ENCODE peak calls at places on chromosomes 13 and 19, in five cellular contexts. G, C, P, A and D are unnamed samples.

GRCh38 chr13:48072304-48072703 is 22.6 kb downstream of the MED4 start:
- DNase-seq in P (peak; percentile 76), G (no peak), C (no peak), A (no peak), D (no peak)

GRCh38 chr13:51590966-51591627 is 6.8 kb downstream of the WDFY2 start:
- DNase-seq in G (peak; percentile 47), P (peak; percentile 68), A (no peak), C (no peak), D (no peak)

GRCh38 chr13:59914556-59914955 is 249.2 kb downstream of the DIAPH3 start:
- DNase-seq in C (no peak), G (peak; percentile 13), P (no peak), A (no peak), D (no peak)

GRCh38 chr19:22532388-22533310 is 101.5 kb upstream of the ZNF492 start:
- DNase-seq in A (no peak), G (no peak), P (no peak), C (peak; percentile 65), D (peak; percentile 95)

GRCh38 chr19:44807652-44808462 is 1.0 kb upstream of the BCAM start:
- DNase-seq in P (peak; percentile 45), C (peak; percentile 40), G (no peak), A (no peak), D (no peak)

GRCh38 chr19:38596057-38596981 is 21.4 kb downstream of the MAP4K1 start:
- DNase-seq in C (peak; percentile 52), G (no peak), A (no peak), P (no peak), D (no peak)

GRCh38 chr13:49314344-49314882 is 66.7 kb downstream of the CDADC1 start:
- DNase-seq in C (no peak), G (no peak), A (no peak), P (no peak), D (no peak)

GRCh38 chr19:56101746-56102535 is 19.2 kb downstream of the ZNF787 start:
- DNase-seq in C (no peak), P (no peak), G (no peak), A (no peak), D (no peak)

GRCh38 chr19:38745316-38745715 is 1.0 kb upstream of the CAPN12 start:
- DNase-seq in C (no peak), G (no peak), P (peak; percentile 0), A (no peak), D (no peak)

GRCh38 chr19:19758164-19758563 is 25.3 kb upstream of the ZNF14 start:
- DNase-seq in G (no peak), C (no peak), A (no peak), P (no peak), D (no peak)

GRCh38 chr13:109510036-109510435 is 276.3 kb downstream of the IRS2 start:
- DNase-seq in P (no peak), C (no peak), A (no peak), G (no peak), D (no peak)

GRCh38 chr13:97921146-97921776 is 32.2 kb upstream of the IPO5 start:
- DNase-seq in C (no peak), A (no peak), G (no peak), P (no peak), D (no peak)

GRCh38 chr13:101231751-101232428 is 184.4 kb downstream of the NALCN start:
- DNase-seq in G (no peak), C (no peak), P (peak; percentile 40), A (no peak), D (no peak)

GRCh38 chr13:48500652-48501197 is 32.2 kb downstream of the RCBTB2 start:
- DNase-seq in C (no peak), A (no peak), P (peak; percentile 83), G (peak; percentile 81), D (no peak)

GRCh38 chr13:77330009-77330471 is 3.1 kb upstream of the MYCBP2 start:
- DNase-seq in A (no peak), G (no peak), P (no peak), C (no peak), D (no peak)

GRCh38 chr13:64639206-64639605 is 2590.9 kb downstream of the PCDH9 start:
- DNase-seq in P (no peak), G (no peak), C (no peak), A (no peak), D (no peak)

GRCh38 chr19:50258918-50259372 is 55.5 kb downstream of the MYH14 start:
- DNase-seq in C (peak; percentile 24), P (no peak), G (no peak), A (no peak), D (no peak)

GRCh38 chr13:111482806-111483620 is 162.6 kb downstream of the TEX29 start:
- DNase-seq in C (no peak), A (no peak), G (no peak), P (no peak), D (no peak)

GRCh38 chr19:53101518-53101917 is 1.7 kb downstream of the ZNF160 start:
- DNase-seq in C (no peak), A (no peak), P (peak; percentile 9), G (no peak), D (no peak)

GRCh38 chr13:45325806-45326205 is 15.2 kb downstream of the TPT1 start:
- DNase-seq in C (no peak), G (peak; percentile 79), P (peak; percentile 87), A (no peak), D (peak; percentile 39)

GRCh38 chr19:38877781-38878574 is at the start of gene RINL:
- DNase-seq in P (no peak), A (peak; percentile 41), C (peak; percentile 71), G (no peak), D (no peak)

GRCh38 chr13:83538636-83539035 is 343.6 kb downstream of the SLITRK1 start:
- DNase-seq in A (no peak), P (no peak), G (no peak), C (no peak), D (no peak)

GRCh38 chr13:90365130-90365529 is 982.4 kb upstream of the MIR17HG start:
- DNase-seq in A (no peak), C (no peak), P (peak; percentile 8), G (no peak), D (no peak)

GRCh38 chr13:51934461-51935087 is 72.8 kb downstream of the CCDC70 start:
- DNase-seq in A (no peak), G (no peak), C (no peak), P (no peak), D (no peak)

GRCh38 chr13:37381502-37381901 is 217.1 kb downstream of the POSTN start:
- DNase-seq in P (no peak), C (no peak), G (no peak), A (no peak), D (no peak)

GRCh38 chr19:3335431-3336350 is 30.7 kb upstream of the NFIC start:
- DNase-seq in A (no peak), G (no peak), P (no peak), C (peak; percentile 74), D (peak; percentile 56)

DNA sequence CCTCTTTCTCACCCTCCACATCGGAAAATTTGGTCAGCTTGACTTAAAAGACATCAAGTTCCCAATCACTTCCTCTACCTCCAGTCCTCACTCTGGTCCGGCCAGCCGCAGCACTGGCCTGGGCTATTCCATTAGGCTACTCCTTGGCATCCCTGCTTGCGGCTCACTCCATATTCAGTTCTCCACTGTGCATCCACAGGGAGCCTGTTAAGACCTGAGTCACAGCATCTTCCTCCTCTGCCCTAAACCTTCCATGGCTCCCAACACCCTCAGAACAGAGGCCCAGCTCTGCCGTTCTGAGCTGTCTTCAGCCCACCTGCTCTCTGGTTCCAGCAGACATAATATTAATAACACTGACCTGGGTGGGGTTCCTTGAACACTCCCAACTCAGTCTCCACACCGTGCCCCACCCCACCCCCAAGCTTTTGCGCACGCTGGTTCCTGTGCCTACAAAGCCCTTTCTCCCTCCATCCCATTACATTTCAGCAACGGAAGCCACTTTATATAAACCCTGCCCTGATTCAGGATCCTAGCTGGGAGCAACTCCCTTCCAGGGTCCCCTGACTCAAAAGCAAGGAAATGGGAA is 991 bp downstream of the ZNF792 start:
- DNase-seq in C (no peak), A (no peak), P (peak; percentile 6), G (no peak), D (no peak)
- H3K9me3 ChIP-seq in C (peaks cover 28% of the 10 kb centered on the region), A (peaks cover 30% of the 10 kb centered on the region), P (peaks cover 33% of the 10 kb centered on the region), G (peaks cover 45% of the 10 kb centered on the region), D (peaks cover 29% of the 10 kb centered on the region)

GRCh38 chr19:12913011-12913561 is 6.0 kb downstream of the SYCE2 start:
- DNase-seq in C (peak; percentile 66), G (peak; percentile 21), P (no peak), A (no peak), D (peak; percentile 77)
- H3K27ac ChIP-seq in C (peak overlapping the region; percentile 86), G (no peak overlapping the region), P (no peak overlapping the region), A (peak overlapping the region; percentile 54), D (peak overlapping the region; percentile 54)

DNA sequence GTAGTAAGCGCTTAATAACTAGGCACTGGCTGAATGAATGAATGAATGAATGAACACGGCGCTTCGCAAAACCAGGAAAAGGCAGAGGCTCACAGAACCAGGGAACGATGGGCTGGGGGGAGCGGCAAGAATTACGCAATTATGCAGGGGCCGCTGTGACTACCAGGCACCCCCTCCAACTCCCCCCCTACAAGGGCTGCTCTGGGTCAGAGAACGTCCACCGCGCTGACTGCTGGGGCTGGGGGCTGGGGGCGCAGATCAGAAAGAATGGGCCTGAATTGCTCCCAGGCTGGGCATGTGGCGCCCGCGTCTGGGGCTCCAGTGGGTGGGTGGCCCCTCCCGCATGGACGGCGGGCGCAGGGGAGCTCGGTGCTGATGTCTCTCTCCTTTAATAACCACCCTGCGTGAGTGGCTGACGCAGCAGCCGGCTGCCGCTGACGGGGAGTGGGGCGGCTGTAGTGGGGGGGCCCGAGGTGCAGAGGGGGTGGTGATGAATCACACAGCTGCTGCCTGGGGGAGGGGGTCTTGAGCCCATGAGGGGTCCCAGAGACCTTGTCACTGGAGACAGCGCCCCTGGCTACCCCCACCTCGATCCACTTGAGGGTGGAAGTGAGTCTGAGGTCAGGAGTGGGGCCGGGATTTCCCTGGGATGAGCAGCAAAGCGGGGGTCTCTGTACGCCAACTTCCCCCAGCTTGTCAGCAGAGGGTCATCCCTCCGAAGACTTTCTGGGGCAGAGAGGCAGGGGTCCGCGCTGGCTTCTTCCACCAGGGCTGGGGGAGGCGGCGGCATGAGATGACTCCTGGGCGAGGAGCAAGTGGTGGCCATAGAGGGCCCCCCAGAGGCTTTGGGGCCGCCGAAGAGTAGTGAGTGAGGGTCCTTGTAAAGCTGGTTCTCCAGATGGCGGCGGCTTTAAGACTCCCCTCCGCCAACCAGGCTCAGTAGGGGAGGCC is 1.4 kb upstream of the CIRBP start:
- DNase-seq in G (no peak), A (no peak), P (no peak), C (no peak), D (no peak)
- H3K4me3 ChIP-seq in G (peak overlapping the region; percentile 60), A (peak overlapping the region; percentile 48), P (no peak overlapping the region), C (peak overlapping the region; percentile 58), D (peak overlapping the region; percentile 71)

GRCh38 chr19:21260164-21260847 is 68.9 kb downstream of the ZNF708 start:
- DNase-seq in C (no peak), G (no peak), A (no peak), P (no peak), D (no peak)

GRCh38 chr19:21256722-21257121 is 72.5 kb downstream of the ZNF708 start:
- DNase-seq in A (no peak), P (peak; percentile 43), G (no peak), C (no peak), D (no peak)
- H3K9me3 ChIP-seq in A (no peaks in the 10 kb centered on the region), P (peaks cover 11% of the 10 kb centered on the region), G (peaks cover 23% of the 10 kb centered on the region), C (peaks cover 6% of the 10 kb centered on the region), D (no peaks in the 10 kb centered on the region)

GRCh38 chr13:74066937-74067336 is 67.3 kb downstream of the KLF12 start:
- DNase-seq in P (no peak), C (no peak), G (no peak), A (no peak), D (no peak)

GRCh38 chr13:74064805-74065204 is 69.4 kb downstream of the KLF12 start:
- DNase-seq in A (no peak), P (no peak), G (no peak), C (no peak), D (no peak)

GRCh38 chr13:74063533-74064100 is 70.6 kb downstream of the KLF12 start:
- DNase-seq in P (no peak), G (no peak), A (no peak), C (no peak), D (no peak)

GRCh38 chr13:74061939-74062595 is 72.1 kb downstream of the KLF12 start:
- DNase-seq in G (no peak), C (no peak), P (no peak), A (no peak), D (no peak)

GRCh38 chr13:74062933-74063332 is 71.3 kb downstream of the KLF12 start:
- DNase-seq in C (peak; percentile 23), G (no peak), A (no peak), P (no peak), D (peak; percentile 90)
- H3K27ac ChIP-seq in C (peak overlapping the region; percentile 71), G (peak overlapping the region; percentile 54), A (no peak overlapping the region), P (no peak overlapping the region), D (peak overlapping the region; percentile 83)